ENCODE peak calls at places on chromosomes 5 and 9, in seven cellular contexts. One of them, this sample, is unnamed.

GRCh38 chr5:59351076-59351794 is 542.3 kb downstream of the PDE4D start:
- DNase-seq in HepG2: no peak
- DNase-seq in K562: no peak
- DNase-seq in Panc1: no peak
- DNase-seq in SK-N-SH: no peak
- DNase-seq in H1: no peak
- DNase-seq in GM12878: no peak
- DNase-seq in this sample: no peak

GRCh38 chr9:93083592-93084470 is 12.2 kb upstream of the CARD19 start:
- DNase-seq in HepG2: no peak
- DNase-seq in K562: no peak
- DNase-seq in Panc1: no peak
- DNase-seq in SK-N-SH: peak; percentile 3
- DNase-seq in H1: no peak
- DNase-seq in GM12878: no peak
- DNase-seq in this sample: no peak

GRCh38 chr5:38926121-38926520 is 80.3 kb downstream of the OSMR start:
- DNase-seq in HepG2: no peak
- DNase-seq in K562: no peak
- DNase-seq in Panc1: no peak
- DNase-seq in SK-N-SH: no peak
- DNase-seq in H1: no peak
- DNase-seq in GM12878: no peak
- DNase-seq in this sample: no peak

GRCh38 chr9:137387034-137387890 is 35.7 kb downstream of the EXD3 start:
- DNase-seq in HepG2: no peak
- DNase-seq in K562: no peak
- DNase-seq in Panc1: no peak
- DNase-seq in SK-N-SH: no peak
- DNase-seq in H1: no peak
- DNase-seq in GM12878: no peak
- DNase-seq in this sample: no peak

GRCh38 chr9:22211588-22212360 is 202.7 kb upstream of the CDKN2B start:
- DNase-seq in HepG2: peak; percentile 70
- DNase-seq in K562: no peak
- DNase-seq in Panc1: no peak
- DNase-seq in SK-N-SH: no peak
- DNase-seq in H1: no peak
- DNase-seq in GM12878: no peak
- DNase-seq in this sample: peak; percentile 79

GRCh38 chr5:77984587-77984986 is 208.4 kb upstream of the TBCA start:
- DNase-seq in HepG2: peak; percentile 17
- DNase-seq in K562: no peak
- DNase-seq in Panc1: no peak
- DNase-seq in SK-N-SH: no peak
- DNase-seq in H1: no peak
- DNase-seq in GM12878: no peak
- DNase-seq in this sample: no peak

GRCh38 chr9:33471361-33471760 is 2.4 kb downstream of the NOL6 start:
- DNase-seq in HepG2: no peak
- DNase-seq in K562: no peak
- DNase-seq in Panc1: no peak
- DNase-seq in SK-N-SH: no peak
- DNase-seq in H1: no peak
- DNase-seq in GM12878: no peak
- DNase-seq in this sample: no peak

GRCh38 chr9:131609116-131609830 is 64.0 kb downstream of the PRRT1B start:
- DNase-seq in HepG2: no peak
- DNase-seq in K562: no peak
- DNase-seq in Panc1: no peak
- DNase-seq in SK-N-SH: no peak
- DNase-seq in H1: no peak
- DNase-seq in GM12878: no peak
- DNase-seq in this sample: no peak

GRCh38 chr5:135110941-135111596 is 77.0 kb upstream of the PITX1 start:
- DNase-seq in HepG2: no peak
- DNase-seq in K562: no peak
- DNase-seq in Panc1: no peak
- DNase-seq in SK-N-SH: no peak
- DNase-seq in H1: no peak
- DNase-seq in GM12878: no peak
- DNase-seq in this sample: no peak

GRCh38 chr5:82397741-82398320 is 119.7 kb upstream of the RPS23 start:
- DNase-seq in HepG2: no peak
- DNase-seq in K562: no peak
- DNase-seq in Panc1: no peak
- DNase-seq in SK-N-SH: no peak
- DNase-seq in H1: no peak
- DNase-seq in GM12878: no peak
- DNase-seq in this sample: no peak

GRCh38 chr9:22105005-22105722 is 96.1 kb upstream of the CDKN2B start:
- DNase-seq in HepG2: no peak
- DNase-seq in K562: no peak
- DNase-seq in Panc1: no peak
- DNase-seq in SK-N-SH: no peak
- DNase-seq in H1: no peak
- DNase-seq in GM12878: peak; percentile 40
- DNase-seq in this sample: no peak

GRCh38 chr5:93008502-93009167 is 572.4 kb downstream of the NR2F1-AS1 start:
- DNase-seq in HepG2: no peak
- DNase-seq in K562: no peak
- DNase-seq in Panc1: no peak
- DNase-seq in SK-N-SH: no peak
- DNase-seq in H1: no peak
- DNase-seq in GM12878: no peak
- DNase-seq in this sample: no peak

GRCh38 chr5:116300016-116300601 is 215.3 kb downstream of the COMMD10 start:
- DNase-seq in HepG2: no peak
- DNase-seq in K562: no peak
- DNase-seq in Panc1: no peak
- DNase-seq in SK-N-SH: no peak
- DNase-seq in H1: no peak
- DNase-seq in GM12878: no peak
- DNase-seq in this sample: no peak

GRCh38 chr5:16552666-16553343 is 64.0 kb downstream of the RETREG1 start:
- DNase-seq in HepG2: peak; percentile 54
- DNase-seq in K562: peak; percentile 68
- DNase-seq in Panc1: no peak
- DNase-seq in SK-N-SH: peak; percentile 65
- DNase-seq in H1: peak; percentile 84
- DNase-seq in GM12878: no peak
- DNase-seq in this sample: peak; percentile 49

GRCh38 chr5:1726469-1726865 is 73.2 kb downstream of the MRPL36 start:
- DNase-seq in HepG2: no peak
- DNase-seq in K562: no peak
- DNase-seq in Panc1: no peak
- DNase-seq in SK-N-SH: no peak
- DNase-seq in H1: peak; percentile 39
- DNase-seq in GM12878: no peak
- DNase-seq in this sample: no peak

GRCh38 chr5:565782-566445 is 41.7 kb upstream of the SLC9A3 start:
- DNase-seq in HepG2: no peak
- DNase-seq in K562: no peak
- DNase-seq in Panc1: no peak
- DNase-seq in SK-N-SH: no peak
- DNase-seq in H1: peak; percentile 64
- DNase-seq in GM12878: no peak
- DNase-seq in this sample: no peak

GRCh38 chr9:121317737-121318630 is 50.0 kb downstream of the GSN start:
- DNase-seq in HepG2: no peak
- DNase-seq in K562: no peak
- DNase-seq in Panc1: no peak
- DNase-seq in SK-N-SH: no peak
- DNase-seq in H1: no peak
- DNase-seq in GM12878: no peak
- DNase-seq in this sample: no peak

GRCh38 chr9:13750639-13751038 is 471.1 kb upstream of the MPDZ start:
- DNase-seq in HepG2: no peak
- DNase-seq in K562: no peak
- DNase-seq in Panc1: no peak
- DNase-seq in SK-N-SH: no peak
- DNase-seq in H1: no peak
- DNase-seq in GM12878: no peak
- DNase-seq in this sample: no peak
- TF ChIP-seq SIN3A in HepG2: no peak
- TF ChIP-seq SIN3A in K562: no peak
- TF ChIP-seq SIN3A in Panc1: no peak
- TF ChIP-seq SIN3A in SK-N-SH: no peak
- TF ChIP-seq SIN3A in H1: no peak
- TF ChIP-seq SIN3A in GM12878: no peak
- TF ChIP-seq SIN3A in this sample: no peak

GRCh38 chr5:62312036-62312435 is 6.0 kb downstream of the KIF2A start:
- DNase-seq in HepG2: no peak
- DNase-seq in K562: no peak
- DNase-seq in Panc1: no peak
- DNase-seq in SK-N-SH: no peak
- DNase-seq in H1: no peak
- DNase-seq in GM12878: no peak
- DNase-seq in this sample: no peak
- TF ChIP-seq SIN3A in HepG2: no peak
- TF ChIP-seq SIN3A in K562: no peak
- TF ChIP-seq SIN3A in Panc1: no peak
- TF ChIP-seq SIN3A in SK-N-SH: no peak
- TF ChIP-seq SIN3A in H1: no peak
- TF ChIP-seq SIN3A in GM12878: no peak
- TF ChIP-seq SIN3A in this sample: no peak

GRCh38 chr5:31942546-31942945 is 231.6 kb downstream of the GOLPH3 start:
- DNase-seq in HepG2: no peak
- DNase-seq in K562: no peak
- DNase-seq in Panc1: no peak
- DNase-seq in SK-N-SH: no peak
- DNase-seq in H1: no peak
- DNase-seq in GM12878: no peak
- DNase-seq in this sample: no peak
- TF ChIP-seq SIN3A in HepG2: no peak
- TF ChIP-seq SIN3A in K562: no peak
- TF ChIP-seq SIN3A in Panc1: no peak
- TF ChIP-seq SIN3A in SK-N-SH: no peak
- TF ChIP-seq SIN3A in H1: no peak
- TF ChIP-seq SIN3A in GM12878: no peak
- TF ChIP-seq SIN3A in this sample: no peak

GRCh38 chr5:167049771-167050567 is 1241.5 kb upstream of the WWC1 start:
- DNase-seq in HepG2: no peak
- DNase-seq in K562: no peak
- DNase-seq in Panc1: no peak
- DNase-seq in SK-N-SH: no peak
- DNase-seq in H1: no peak
- DNase-seq in GM12878: no peak
- DNase-seq in this sample: no peak

GRCh38 chr5:167049043-167049663 is 1242.3 kb upstream of the WWC1 start:
- DNase-seq in HepG2: peak; percentile 21
- DNase-seq in K562: peak; percentile 29
- DNase-seq in Panc1: peak; percentile 10
- DNase-seq in SK-N-SH: peak; percentile 43
- DNase-seq in H1: no peak
- DNase-seq in GM12878: no peak
- DNase-seq in this sample: peak; percentile 0

GRCh38 chr5:167051369-167051768 is 1240.1 kb upstream of the WWC1 start:
- DNase-seq in HepG2: no peak
- DNase-seq in K562: no peak
- DNase-seq in Panc1: no peak
- DNase-seq in SK-N-SH: no peak
- DNase-seq in H1: no peak
- DNase-seq in GM12878: no peak
- DNase-seq in this sample: no peak

GRCh38 chr5:167050568-167051214 is 1240.8 kb upstream of the WWC1 start:
- DNase-seq in HepG2: no peak
- DNase-seq in K562: no peak
- DNase-seq in Panc1: no peak
- DNase-seq in SK-N-SH: no peak
- DNase-seq in H1: peak; percentile 59
- DNase-seq in GM12878: no peak
- DNase-seq in this sample: no peak
- TF ChIP-seq SIN3A in HepG2: no peak
- TF ChIP-seq SIN3A in K562: no peak
- TF ChIP-seq SIN3A in Panc1: no peak
- TF ChIP-seq SIN3A in SK-N-SH: no peak
- TF ChIP-seq SIN3A in H1: no peak
- TF ChIP-seq SIN3A in GM12878: no peak
- TF ChIP-seq SIN3A in this sample: no peak

GRCh38 chr9:7534211-7534935 is 265.2 kb downstream of the DMAC1 start:
- DNase-seq in HepG2: no peak
- DNase-seq in K562: no peak
- DNase-seq in Panc1: no peak
- DNase-seq in SK-N-SH: no peak
- DNase-seq in H1: no peak
- DNase-seq in GM12878: no peak
- DNase-seq in this sample: no peak

GRCh38 chr9:7533376-7534090 is 266.0 kb downstream of the DMAC1 start:
- DNase-seq in HepG2: no peak
- DNase-seq in K562: no peak
- DNase-seq in Panc1: no peak
- DNase-seq in SK-N-SH: no peak
- DNase-seq in H1: no peak
- DNase-seq in GM12878: no peak
- DNase-seq in this sample: no peak

GRCh38 chr9:7536310-7536939 is 263.2 kb downstream of the DMAC1 start:
- DNase-seq in HepG2: peak; percentile 45
- DNase-seq in K562: peak; percentile 45
- DNase-seq in Panc1: peak; percentile 13
- DNase-seq in SK-N-SH: peak; percentile 45
- DNase-seq in H1: peak; percentile 68
- DNase-seq in GM12878: no peak
- DNase-seq in this sample: peak; percentile 18
- TF ChIP-seq SIN3A in HepG2: no peak
- TF ChIP-seq SIN3A in K562: no peak
- TF ChIP-seq SIN3A in Panc1: no peak
- TF ChIP-seq SIN3A in SK-N-SH: no peak
- TF ChIP-seq SIN3A in H1: no peak
- TF ChIP-seq SIN3A in GM12878: no peak
- TF ChIP-seq SIN3A in this sample: no peak

This sample was measured in HCT116.